ENCODE peak calls at places on chromosomes 4 and X, in four cellular contexts. O is neural progenitor cell, A is neural crest cell, T is D721Med. K is an unnamed sample.

GRCh38 chrX:75642811-75643361 is 120.0 kb upstream of the ZDHHC15 start:
- DNase-seq in O (no peak), T (no peak), A (no peak), K (no peak)

GRCh38 chr4:38743866-38744265 is 38.9 kb downstream of the TLR10 start:
- DNase-seq in O (no peak), A (no peak), T (no peak), K (no peak)

GRCh38 chr4:7694256-7694775 is 245.3 kb downstream of the AFAP1 start:
- DNase-seq in T (no peak), A (no peak), O (no peak), K (no peak)

GRCh38 chr4:122810669-122811068 is 16.0 kb upstream of the FGF2 start:
- DNase-seq in A (no peak), O (no peak), T (no peak), K (no peak)

GRCh38 chr4:72319596-72319995 is 249.4 kb downstream of the ADAMTS3 start:
- DNase-seq in T (no peak), O (no peak), A (no peak), K (no peak)

GRCh38 chrX:15343075-15343476 is 7.8 kb upstream of the PIGA start:
- DNase-seq in O (no peak), T (no peak), A (no peak), K (no peak)

GRCh38 chrX:68196939-68197791 is 236.1 kb downstream of the OPHN1 start:
- DNase-seq in T (no peak), A (peak), O (peak), K (peak)

GRCh38 chr4:138576684-138577083 is 334.5 kb upstream of the SLC7A11 start:
- DNase-seq in O (peak), T (no peak), A (no peak), K (no peak)

GRCh38 chr4:88158360-88159136 is at the start of gene ABCG2:
- DNase-seq in O (peak), T (no peak), A (peak), K (peak)

DNA sequence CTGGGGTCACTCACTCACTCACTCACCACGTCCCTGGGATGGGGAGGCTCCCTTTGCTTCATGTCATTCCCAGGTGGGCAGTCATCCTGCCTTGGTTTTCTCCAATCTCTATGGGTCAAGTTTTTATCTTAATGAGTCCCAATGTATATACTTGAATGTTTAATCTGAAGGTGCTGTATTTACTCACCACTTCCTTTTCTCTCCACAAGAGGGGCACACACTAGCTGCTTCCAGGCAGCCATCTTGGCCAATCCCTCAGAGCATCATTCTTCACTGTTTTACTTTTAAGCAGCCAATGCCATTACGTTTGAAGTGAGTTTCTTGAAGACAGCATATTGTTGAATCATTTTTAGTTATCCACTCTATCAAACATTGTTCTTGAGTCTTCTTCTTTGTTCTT is 153.4 kb upstream of the ARSJ start:
- DNase-seq in T (no peak), A (no peak), O (peak), K (no peak)
- TF ChIP-seq CTCF in T (no peak), A (peak), O (peak), K (peak)

GRCh38 chrX:55813150-55813549 is 95.6 kb downstream of the RRAGB start:
- DNase-seq in O (no peak), T (no peak), A (no peak), K (no peak)

GRCh38 chrX:55816023-55816422 is 98.5 kb downstream of the RRAGB start:
- DNase-seq in A (no peak), O (no peak), T (no peak), K (no peak)

GRCh38 chrX:55815546-55815945 is 98.0 kb downstream of the RRAGB start:
- DNase-seq in O (no peak), A (no peak), T (no peak), K (no peak)

GRCh38 chrX:55818673-55819375 is 101.3 kb downstream of the RRAGB start:
- DNase-seq in O (no peak), T (no peak), A (no peak), K (no peak)
- TF ChIP-seq CTCF in O (no peak), T (no peak), A (no peak), K (no peak)

GRCh38 chr4:153542835-153543234 is 76.7 kb downstream of the TMEM131L start:
- DNase-seq in O (no peak), T (no peak), A (no peak), K (no peak)
- TF ChIP-seq CTCF in O (peak), T (no peak), A (no peak), K (no peak)

GRCh38 chr4:99615210-99615834 is 40.7 kb downstream of the MTTP start:
- DNase-seq in O (no peak), A (no peak), T (no peak), K (no peak)
- TF ChIP-seq CTCF in O (no peak), A (no peak), T (peak), K (no peak)

DNA sequence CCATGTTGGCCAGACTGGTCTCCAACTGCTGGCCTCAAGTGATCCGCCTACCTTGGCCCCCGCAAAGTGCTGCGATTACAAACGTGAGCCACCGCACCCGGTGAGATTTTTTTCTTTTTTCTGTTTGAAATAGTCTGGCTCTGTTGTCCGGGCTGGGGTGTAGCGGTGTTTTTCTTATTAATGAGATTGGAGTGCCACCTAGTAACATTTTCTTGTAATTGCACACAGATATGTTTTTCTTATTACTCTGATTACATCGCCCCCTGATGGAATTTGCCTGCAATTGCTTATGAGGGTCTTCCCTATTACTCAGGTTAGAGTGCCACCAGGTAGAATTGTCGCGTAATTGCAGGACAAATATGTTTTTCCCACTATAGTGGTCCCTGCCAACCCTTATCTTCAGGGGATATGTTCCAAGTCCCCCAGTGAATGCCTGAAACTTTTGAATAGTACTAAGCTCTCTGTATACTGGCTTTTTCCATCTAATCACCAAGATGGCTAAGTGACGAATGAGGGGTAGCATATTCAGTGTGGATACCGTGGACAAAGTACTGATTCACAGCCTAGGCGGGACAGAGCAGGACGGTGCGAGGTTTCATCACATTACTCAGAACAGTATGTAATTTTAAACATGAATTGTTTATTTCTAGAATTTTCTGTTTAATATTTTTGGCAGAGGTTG is 8.6 kb upstream of the PDHA1 start:
- DNase-seq in O (peak), T (no peak), A (no peak), K (no peak)
- TF ChIP-seq CTCF in O (peak), T (peak), A (peak), K (peak)